ENCODE peak calls at places on chromosome 6, in nine cellular contexts. One of them, this sample, is unnamed.

GRCh38 chr6:135586844-135587243 is 89.3 kb upstream of the AHI1 start:
- DNase-seq in AG09309: no peak
- DNase-seq in SK-N-SH: no peak
- DNase-seq in IMR-90: peak
- DNase-seq in right cardiac atrium: no peak
- DNase-seq in Caco-2: no peak
- DNase-seq in MM.1S: peak
- DNase-seq in cardiac fibroblast: no peak
- DNase-seq in choroid plexus epithelial cell: peak
- DNase-seq in this sample: no peak

GRCh38 chr6:57207141-57207540 is 15.0 kb downstream of the RAB23 start:
- DNase-seq in AG09309: no peak
- DNase-seq in MM.1S: no peak
- DNase-seq in right cardiac atrium: no peak
- DNase-seq in cardiac fibroblast: peak
- DNase-seq in choroid plexus epithelial cell: peak
- DNase-seq in IMR-90: peak
- DNase-seq in SK-N-SH: no peak
- DNase-seq in Caco-2: no peak
- DNase-seq in this sample: no peak

GRCh38 chr6:131362070-131362469 is 211.0 kb upstream of the ARG1 start:
- DNase-seq in MM.1S: no peak
- DNase-seq in cardiac fibroblast: peak
- DNase-seq in AG09309: peak
- DNase-seq in IMR-90: no peak
- DNase-seq in choroid plexus epithelial cell: no peak
- DNase-seq in Caco-2: no peak
- DNase-seq in SK-N-SH: no peak
- DNase-seq in right cardiac atrium: no peak
- DNase-seq in this sample: no peak

GRCh38 chr6:135323202-135323668 is 142.1 kb downstream of the MYB start:
- DNase-seq in Caco-2: no peak
- DNase-seq in choroid plexus epithelial cell: peak
- DNase-seq in MM.1S: peak
- DNase-seq in SK-N-SH: no peak
- DNase-seq in right cardiac atrium: no peak
- DNase-seq in cardiac fibroblast: no peak
- DNase-seq in IMR-90: no peak
- DNase-seq in AG09309: no peak
- DNase-seq in this sample: no peak

GRCh38 chr6:3209114-3210023 is 18.1 kb downstream of the TUBB2B start:
- DNase-seq in SK-N-SH: peak
- DNase-seq in MM.1S: no peak
- DNase-seq in cardiac fibroblast: peak
- DNase-seq in Caco-2: peak
- DNase-seq in IMR-90: peak
- DNase-seq in AG09309: peak
- DNase-seq in choroid plexus epithelial cell: peak
- DNase-seq in right cardiac atrium: no peak
- DNase-seq in this sample: peak

GRCh38 chr6:84469144-84469543 is 241.7 kb upstream of the CEP162 start:
- DNase-seq in right cardiac atrium: no peak
- DNase-seq in SK-N-SH: no peak
- DNase-seq in AG09309: no peak
- DNase-seq in Caco-2: no peak
- DNase-seq in cardiac fibroblast: no peak
- DNase-seq in choroid plexus epithelial cell: no peak
- DNase-seq in IMR-90: no peak
- DNase-seq in MM.1S: no peak
- DNase-seq in this sample: no peak

GRCh38 chr6:133843098-133843497 is 45.8 kb upstream of the TCF21 start:
- DNase-seq in SK-N-SH: no peak
- DNase-seq in Caco-2: no peak
- DNase-seq in MM.1S: peak
- DNase-seq in AG09309: no peak
- DNase-seq in cardiac fibroblast: no peak
- DNase-seq in IMR-90: no peak
- DNase-seq in choroid plexus epithelial cell: no peak
- DNase-seq in right cardiac atrium: no peak
- DNase-seq in this sample: no peak

GRCh38 chr6:123418101-123418500 is 218.6 kb downstream of the TRDN start:
- DNase-seq in cardiac fibroblast: no peak
- DNase-seq in AG09309: no peak
- DNase-seq in choroid plexus epithelial cell: peak
- DNase-seq in MM.1S: no peak
- DNase-seq in IMR-90: no peak
- DNase-seq in SK-N-SH: no peak
- DNase-seq in Caco-2: no peak
- DNase-seq in right cardiac atrium: no peak
- DNase-seq in this sample: no peak

GRCh38 chr6:111580826-111581505 is 24.7 kb downstream of the TRAF3IP2 start:
- DNase-seq in cardiac fibroblast: peak
- DNase-seq in choroid plexus epithelial cell: no peak
- DNase-seq in right cardiac atrium: no peak
- DNase-seq in IMR-90: peak
- DNase-seq in SK-N-SH: no peak
- DNase-seq in MM.1S: no peak
- DNase-seq in AG09309: no peak
- DNase-seq in Caco-2: no peak
- DNase-seq in this sample: no peak

GRCh38 chr6:108145639-108146038 is 20.2 kb upstream of the NR2E1 start:
- DNase-seq in right cardiac atrium: no peak
- DNase-seq in Caco-2: peak
- DNase-seq in cardiac fibroblast: no peak
- DNase-seq in MM.1S: no peak
- DNase-seq in IMR-90: no peak
- DNase-seq in AG09309: no peak
- DNase-seq in choroid plexus epithelial cell: no peak
- DNase-seq in SK-N-SH: no peak
- DNase-seq in this sample: no peak

GRCh38 chr6:71392286-71392685 is 103.7 kb downstream of the OGFRL1 start:
- DNase-seq in Caco-2: no peak
- DNase-seq in AG09309: no peak
- DNase-seq in SK-N-SH: no peak
- DNase-seq in cardiac fibroblast: peak
- DNase-seq in choroid plexus epithelial cell: no peak
- DNase-seq in IMR-90: peak
- DNase-seq in MM.1S: no peak
- DNase-seq in right cardiac atrium: no peak
- DNase-seq in this sample: no peak

GRCh38 chr6:124200661-124201060 is 397.0 kb downstream of the NKAIN2 start:
- DNase-seq in right cardiac atrium: no peak
- DNase-seq in MM.1S: no peak
- DNase-seq in choroid plexus epithelial cell: no peak
- DNase-seq in SK-N-SH: no peak
- DNase-seq in AG09309: no peak
- DNase-seq in cardiac fibroblast: no peak
- DNase-seq in IMR-90: no peak
- DNase-seq in Caco-2: no peak
- DNase-seq in this sample: no peak

GRCh38 chr6:3157151-3157933 is at the start of gene TUBB2A:
- DNase-seq in choroid plexus epithelial cell: peak
- DNase-seq in Caco-2: peak
- DNase-seq in right cardiac atrium: peak
- DNase-seq in AG09309: no peak
- DNase-seq in SK-N-SH: peak
- DNase-seq in IMR-90: peak
- DNase-seq in cardiac fibroblast: peak
- DNase-seq in MM.1S: peak
- DNase-seq in this sample: peak

GRCh38 chr6:167685654-167686053 is 141.1 kb upstream of the AFDN start:
- DNase-seq in right cardiac atrium: no peak
- DNase-seq in Caco-2: no peak
- DNase-seq in IMR-90: no peak
- DNase-seq in MM.1S: no peak
- DNase-seq in choroid plexus epithelial cell: no peak
- DNase-seq in AG09309: no peak
- DNase-seq in SK-N-SH: no peak
- DNase-seq in cardiac fibroblast: no peak
- DNase-seq in this sample: no peak

GRCh38 chr6:85641522-85641915 is 1.2 kb downstream of the SYNCRIP start:
- DNase-seq in right cardiac atrium: no peak
- DNase-seq in MM.1S: peak
- DNase-seq in SK-N-SH: no peak
- DNase-seq in Caco-2: no peak
- DNase-seq in cardiac fibroblast: peak
- DNase-seq in choroid plexus epithelial cell: peak
- DNase-seq in AG09309: no peak
- DNase-seq in IMR-90: peak
- DNase-seq in this sample: no peak

GRCh38 chr6:169252805-169253189 is 849 bp downstream of the THBS2 start:
- DNase-seq in IMR-90: no peak
- DNase-seq in MM.1S: no peak
- DNase-seq in SK-N-SH: no peak
- DNase-seq in AG09309: no peak
- DNase-seq in right cardiac atrium: peak
- DNase-seq in choroid plexus epithelial cell: no peak
- DNase-seq in cardiac fibroblast: peak
- DNase-seq in Caco-2: no peak
- DNase-seq in this sample: no peak

GRCh38 chr6:47235964-47236760 is 73.5 kb downstream of the TNFRSF21 start:
- DNase-seq in cardiac fibroblast: no peak
- DNase-seq in MM.1S: no peak
- DNase-seq in right cardiac atrium: peak
- DNase-seq in SK-N-SH: peak
- DNase-seq in Caco-2: no peak
- DNase-seq in AG09309: no peak
- DNase-seq in IMR-90: no peak
- DNase-seq in choroid plexus epithelial cell: no peak
- DNase-seq in this sample: no peak

GRCh38 chr6:122347251-122347650 is 52.2 kb upstream of the HSF2 start:
- DNase-seq in choroid plexus epithelial cell: no peak
- DNase-seq in MM.1S: no peak
- DNase-seq in right cardiac atrium: no peak
- DNase-seq in IMR-90: no peak
- DNase-seq in cardiac fibroblast: no peak
- DNase-seq in AG09309: no peak
- DNase-seq in SK-N-SH: no peak
- DNase-seq in Caco-2: no peak
- DNase-seq in this sample: no peak

GRCh38 chr6:7138111-7138510 is 30.4 kb downstream of the RREB1 start:
- DNase-seq in choroid plexus epithelial cell: no peak
- DNase-seq in Caco-2: no peak
- DNase-seq in IMR-90: no peak
- DNase-seq in right cardiac atrium: no peak
- DNase-seq in cardiac fibroblast: no peak
- DNase-seq in AG09309: no peak
- DNase-seq in SK-N-SH: no peak
- DNase-seq in MM.1S: no peak
- DNase-seq in this sample: no peak

GRCh38 chr6:7138921-7139358 is 31.2 kb downstream of the RREB1 start:
- DNase-seq in cardiac fibroblast: no peak
- DNase-seq in Caco-2: peak
- DNase-seq in AG09309: no peak
- DNase-seq in choroid plexus epithelial cell: no peak
- DNase-seq in IMR-90: no peak
- DNase-seq in right cardiac atrium: peak
- DNase-seq in MM.1S: no peak
- DNase-seq in SK-N-SH: no peak
- DNase-seq in this sample: no peak

GRCh38 chr6:7135755-7136154 is 28.0 kb downstream of the RREB1 start:
- DNase-seq in IMR-90: no peak
- DNase-seq in choroid plexus epithelial cell: no peak
- DNase-seq in right cardiac atrium: no peak
- DNase-seq in AG09309: no peak
- DNase-seq in SK-N-SH: no peak
- DNase-seq in Caco-2: no peak
- DNase-seq in MM.1S: no peak
- DNase-seq in cardiac fibroblast: no peak
- DNase-seq in this sample: no peak

GRCh38 chr6:7136859-7137334 is 29.1 kb downstream of the RREB1 start:
- DNase-seq in cardiac fibroblast: no peak
- DNase-seq in choroid plexus epithelial cell: no peak
- DNase-seq in right cardiac atrium: no peak
- DNase-seq in AG09309: no peak
- DNase-seq in SK-N-SH: no peak
- DNase-seq in Caco-2: no peak
- DNase-seq in MM.1S: peak
- DNase-seq in IMR-90: no peak
- DNase-seq in this sample: no peak

GRCh38 chr6:7137335-7138106 is 29.8 kb downstream of the RREB1 start:
- DNase-seq in choroid plexus epithelial cell: peak
- DNase-seq in cardiac fibroblast: peak
- DNase-seq in MM.1S: peak
- DNase-seq in SK-N-SH: no peak
- DNase-seq in AG09309: no peak
- DNase-seq in IMR-90: peak
- DNase-seq in right cardiac atrium: peak
- DNase-seq in Caco-2: no peak
- DNase-seq in this sample: peak
- H3K4me3 ChIP-seq in choroid plexus epithelial cell: peak
- H3K4me3 ChIP-seq in cardiac fibroblast: no peak
- H3K4me3 ChIP-seq in MM.1S: peak
- H3K4me3 ChIP-seq in SK-N-SH: no peak
- H3K4me3 ChIP-seq in AG09309: no peak
- H3K4me3 ChIP-seq in IMR-90: peak
- H3K4me3 ChIP-seq in right cardiac atrium: no peak
- H3K4me3 ChIP-seq in Caco-2: no peak
- H3K4me3 ChIP-seq in this sample: no peak

DNA sequence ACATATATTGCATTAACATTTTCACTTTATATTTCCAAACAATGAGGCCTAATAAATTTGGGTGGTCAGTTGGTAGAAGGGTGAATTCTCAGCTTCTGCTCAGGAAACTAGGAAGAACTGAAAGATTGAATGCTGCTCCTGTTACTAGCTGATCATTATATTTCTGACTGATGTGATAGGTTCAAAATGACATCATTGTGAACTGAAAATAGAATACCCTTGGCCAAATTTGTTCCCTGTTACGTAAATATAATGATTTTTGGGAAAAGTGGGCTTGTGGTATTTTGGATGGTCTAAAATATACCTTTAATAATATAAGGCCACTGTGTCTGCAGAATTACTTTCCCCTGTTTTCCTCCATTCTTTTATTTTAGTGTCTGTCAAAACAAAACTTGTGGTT is 2.8 kb downstream of the UST start:
- DNase-seq in right cardiac atrium: no peak
- DNase-seq in choroid plexus epithelial cell: no peak
- DNase-seq in AG09309: no peak
- DNase-seq in SK-N-SH: no peak
- DNase-seq in Caco-2: no peak
- DNase-seq in MM.1S: no peak
- DNase-seq in cardiac fibroblast: no peak
- DNase-seq in IMR-90: no peak
- DNase-seq in this sample: no peak
- H3K4me3 ChIP-seq in right cardiac atrium: no peak
- H3K4me3 ChIP-seq in choroid plexus epithelial cell: no peak
- H3K4me3 ChIP-seq in AG09309: no peak
- H3K4me3 ChIP-seq in SK-N-SH: no peak
- H3K4me3 ChIP-seq in Caco-2: no peak
- H3K4me3 ChIP-seq in MM.1S: no peak
- H3K4me3 ChIP-seq in cardiac fibroblast: no peak
- H3K4me3 ChIP-seq in IMR-90: no peak
- H3K4me3 ChIP-seq in this sample: no peak

GRCh38 chr6:30515106-30515505 is 25.8 kb downstream of the HLA-E start:
- DNase-seq in Caco-2: no peak
- DNase-seq in cardiac fibroblast: no peak
- DNase-seq in MM.1S: no peak
- DNase-seq in choroid plexus epithelial cell: no peak
- DNase-seq in right cardiac atrium: no peak
- DNase-seq in IMR-90: no peak
- DNase-seq in AG09309: no peak
- DNase-seq in SK-N-SH: no peak
- DNase-seq in this sample: no peak
- H3K4me3 ChIP-seq in Caco-2: no peak
- H3K4me3 ChIP-seq in cardiac fibroblast: no peak
- H3K4me3 ChIP-seq in MM.1S: no peak
- H3K4me3 ChIP-seq in choroid plexus epithelial cell: no peak
- H3K4me3 ChIP-seq in right cardiac atrium: no peak
- H3K4me3 ChIP-seq in IMR-90: no peak
- H3K4me3 ChIP-seq in AG09309: no peak
- H3K4me3 ChIP-seq in SK-N-SH: no peak
- H3K4me3 ChIP-seq in this sample: no peak

GRCh38 chr6:41372526-41373366 is 37.3 kb downstream of the NCR2 start:
- DNase-seq in right cardiac atrium: peak
- DNase-seq in IMR-90: no peak
- DNase-seq in Caco-2: peak
- DNase-seq in cardiac fibroblast: peak
- DNase-seq in choroid plexus epithelial cell: peak
- DNase-seq in MM.1S: no peak
- DNase-seq in AG09309: no peak
- DNase-seq in SK-N-SH: peak
- DNase-seq in this sample: no peak
- H3K4me3 ChIP-seq in right cardiac atrium: peak
- H3K4me3 ChIP-seq in IMR-90: no peak
- H3K4me3 ChIP-seq in Caco-2: peak
- H3K4me3 ChIP-seq in cardiac fibroblast: no peak
- H3K4me3 ChIP-seq in choroid plexus epithelial cell: peak
- H3K4me3 ChIP-seq in MM.1S: no peak
- H3K4me3 ChIP-seq in AG09309: no peak
- H3K4me3 ChIP-seq in SK-N-SH: no peak
- H3K4me3 ChIP-seq in this sample: no peak